ENCODE peak calls at places on chromosomes 5 and 9, in five cellular contexts. L is stimulated activated CD8-positive, alpha-beta memory T cell treated with anti-CD3 and anti-CD28 coated beads, Interleukin-7, amount 100 ng/mL, for 24 hours; W is HepG2; N is NCI-H1092; V is central memory CD4-positive, alpha-beta T cell. E is an unnamed sample.
A peak's percentile ranks its signal among the peaks of the same experiment; 100 is the strongest.

GRCh38 chr9:4821994-4822544 is 29.3 kb downstream of the RCL1 start:
- DNase-seq in L (no peak), W (no peak), N (no peak), V (no peak), E (no peak)

GRCh38 chr9:114953917-114954316 is 23.5 kb upstream of the TNFSF8 start:
- DNase-seq in L (no peak), W (no peak), N (no peak), V (no peak), E (no peak)

GRCh38 chr5:110161162-110161561 is 471.4 kb downstream of the MAN2A1 start:
- DNase-seq in L (no peak), W (no peak), N (no peak), V (no peak), E (no peak)

GRCh38 chr5:172686111-172686510 is 45.0 kb downstream of the NEURL1B start:
- DNase-seq in L (no peak), W (no peak), N (no peak), V (no peak), E (no peak)

GRCh38 chr5:80990971-80991370 is 30.8 kb downstream of the RASGRF2 start:
- DNase-seq in L (no peak), W (peak; percentile 20), N (no peak), V (no peak), E (no peak)

GRCh38 chr5:10674582-10674981 is 86.5 kb downstream of the DAP start:
- DNase-seq in L (no peak), W (no peak), N (no peak), V (no peak), E (no peak)

GRCh38 chr5:150641006-150641570 is 628 bp downstream of the SYNPO start:
- DNase-seq in L (no peak), W (peak; percentile 15), N (no peak), V (no peak), E (no peak)

GRCh38 chr9:138024131-138024530 is 146.5 kb downstream of the CACNA1B start:
- DNase-seq in L (no peak), W (no peak), N (no peak), V (no peak), E (no peak)

GRCh38 chr9:133518193-133518592 is 6.6 kb downstream of the MYMK start:
- DNase-seq in L (no peak), W (no peak), N (peak; percentile 25), V (no peak), E (no peak)

GRCh38 chr5:174790906-174791305 is 66.5 kb downstream of the MSX2 start:
- DNase-seq in L (no peak), W (no peak), N (no peak), V (no peak), E (no peak)

GRCh38 chr9:137534256-137535119 is 15.7 kb downstream of the PNPLA7 start:
- DNase-seq in L (no peak), W (peak; percentile 81), N (peak; percentile 74), V (peak; percentile 12), E (no peak)

GRCh38 chr9:134344068-134344820 is 18.0 kb downstream of the RXRA start:
- DNase-seq in L (peak; percentile 22), W (no peak), N (no peak), V (no peak), E (no peak)

GRCh38 chr5:76831108-76831447 is 12.2 kb downstream of the F2RL1 start:
- DNase-seq in L (no peak), W (no peak), N (no peak), V (no peak), E (no peak)

GRCh38 chr5:1931590-1932138 is 48.9 kb upstream of the IRX4 start:
- DNase-seq in L (no peak), W (no peak), N (no peak), V (no peak), E (no peak)

GRCh38 chr5:181156758-181157157 is 9.4 kb downstream of the OR2V2 start:
- DNase-seq in L (no peak), W (no peak), N (no peak), V (no peak), E (no peak)

GRCh38 chr9:4508907-4509589 is 18.8 kb downstream of the SLC1A1 start:
- DNase-seq in L (no peak), W (no peak), N (no peak), V (no peak), E (no peak)

GRCh38 chr5:98309785-98310566 is 463.5 kb upstream of the RGMB start:
- DNase-seq in L (no peak), W (peak; percentile 13), N (no peak), V (no peak), E (no peak)

GRCh38 chr9:132094314-132094791 is 14.7 kb upstream of the MED27 start:
- DNase-seq in L (no peak), W (no peak), N (no peak), V (no peak), E (no peak)

GRCh38 chr5:112710896-112711295 is 26.8 kb upstream of the APC start:
- DNase-seq in L (no peak), W (no peak), N (no peak), V (no peak), E (no peak)

GRCh38 chr9:116945817-116946216 is 258.7 kb downstream of the TRIM32 start:
- DNase-seq in L (no peak), W (no peak), N (no peak), V (no peak), E (no peak)

GRCh38 chr9:4517274-4517673 is 27.0 kb downstream of the SLC1A1 start:
- DNase-seq in L (no peak), W (no peak), N (no peak), V (no peak), E (no peak)

E was measured in activated B cell treated with CpG ODN at 0.5 μM for 24 hours.